ENCODE peak calls at places on chromosomes 4 and X, in ten cellular contexts. V, S, B, N, G, E, D, W, P and R are unnamed samples.

GRCh38 chr4:168601899-168602298 is 105.0 kb downstream of the PALLD start:
- DNase-seq in E (no peak), W (no peak), G (no peak), P (no peak), D (no peak), B (no peak), V (no peak), S (no peak), N (no peak), R (no peak)

GRCh38 chr4:89482248-89482647 is 174.6 kb upstream of the GPRIN3 start:
- DNase-seq in V (peak), G (peak), W (no peak), P (no peak), B (peak), E (no peak), D (peak), S (no peak), N (peak), R (peak)

GRCh38 chr4:87659247-87659931 is 9.3 kb downstream of the DMP1 start:
- DNase-seq in P (no peak), D (no peak), B (peak), W (peak), N (peak), G (no peak), S (no peak), E (no peak), V (peak), R (no peak)

GRCh38 chrX:115650916-115651315 is 89.9 kb downstream of the PLS3 start:
- DNase-seq in N (peak), D (peak), V (peak), W (no peak), E (no peak), P (no peak), G (peak), B (peak), S (peak), R (peak)

GRCh38 chrX:128518508-128518907 is 466.3 kb upstream of the ACTRT1 start:
- DNase-seq in B (peak), D (peak), S (no peak), P (no peak), W (no peak), E (no peak), G (peak), N (peak), V (peak), R (peak)

GRCh38 chr4:19729873-19730735 is 521.6 kb upstream of the SLIT2 start:
- DNase-seq in G (no peak), W (no peak), D (no peak), E (no peak), P (no peak), B (no peak), V (peak), N (peak), S (no peak), R (no peak)

GRCh38 chr4:154490589-154491340 is 834 bp downstream of the DCHS2 start:
- DNase-seq in N (no peak), D (no peak), P (peak), W (no peak), S (peak), B (peak), E (no peak), G (no peak), V (no peak), R (peak)

GRCh38 chr4:61605971-61606370 is 405.8 kb downstream of the ADGRL3 start:
- DNase-seq in B (no peak), P (no peak), N (no peak), W (no peak), S (no peak), D (no peak), G (no peak), E (no peak), V (no peak), R (no peak)

GRCh38 chr4:10635096-10635495 is 49.5 kb downstream of the CLNK start:
- DNase-seq in S (no peak), P (no peak), D (no peak), W (no peak), N (no peak), B (no peak), G (no peak), E (no peak), V (no peak), R (no peak)

GRCh38 chr4:39029752-39030694 is 2.2 kb downstream of the TMEM156 start:
- DNase-seq in P (no peak), E (no peak), S (no peak), B (no peak), V (no peak), W (no peak), N (peak), D (peak), G (no peak), R (no peak)
- TF ChIP-seq CTCF in P (no peak), E (no peak), S (no peak), B (no peak), V (no peak), W (no peak), N (peak), D (peak), G (no peak), R (no peak)

GRCh38 chr4:133152801-133153526 is 3.9 kb downstream of the PCDH10 start:
- DNase-seq in W (no peak), N (peak), S (no peak), P (no peak), G (no peak), V (no peak), B (peak), D (no peak), E (no peak), R (peak)
- H3K4me3 ChIP-seq in W (no peak), N (peak), S (no peak), P (no peak), G (no peak), V (no peak), B (peak), D (no peak), E (peak), R (peak)

GRCh38 chrX:131235768-131236167 is 53.3 kb downstream of the IGSF1 start:
- DNase-seq in P (no peak), E (no peak), B (no peak), G (no peak), N (no peak), S (no peak), D (no peak), V (no peak), W (no peak), R (no peak)

DNA sequence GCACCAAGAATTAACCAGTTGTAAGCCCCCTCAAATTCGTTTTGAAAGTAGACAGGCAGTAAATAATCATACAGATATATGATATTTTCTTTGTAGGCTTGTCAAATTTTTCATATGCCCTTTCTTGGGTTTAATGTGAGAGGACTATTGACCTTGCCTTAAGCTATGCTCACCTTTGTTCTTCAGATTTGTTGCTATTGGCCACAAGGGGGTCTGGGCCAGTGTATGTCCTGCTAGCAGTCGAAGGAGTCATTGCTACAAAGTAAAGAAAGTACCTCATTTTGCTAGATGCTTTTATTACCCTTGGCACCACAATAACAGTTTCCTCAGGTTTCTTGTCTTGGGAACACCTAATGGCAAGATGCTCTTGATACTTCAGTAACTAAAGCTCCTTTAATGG is 51.7 kb downstream of the IGSF1 start:
- DNase-seq in S (no peak), B (no peak), G (no peak), P (no peak), V (no peak), E (no peak), D (no peak), N (no peak), W (no peak), R (no peak)
- TF ChIP-seq CTCF in S (no peak), B (no peak), G (no peak), P (no peak), V (no peak), E (no peak), D (no peak), N (no peak), W (no peak), R (no peak)

DNA sequence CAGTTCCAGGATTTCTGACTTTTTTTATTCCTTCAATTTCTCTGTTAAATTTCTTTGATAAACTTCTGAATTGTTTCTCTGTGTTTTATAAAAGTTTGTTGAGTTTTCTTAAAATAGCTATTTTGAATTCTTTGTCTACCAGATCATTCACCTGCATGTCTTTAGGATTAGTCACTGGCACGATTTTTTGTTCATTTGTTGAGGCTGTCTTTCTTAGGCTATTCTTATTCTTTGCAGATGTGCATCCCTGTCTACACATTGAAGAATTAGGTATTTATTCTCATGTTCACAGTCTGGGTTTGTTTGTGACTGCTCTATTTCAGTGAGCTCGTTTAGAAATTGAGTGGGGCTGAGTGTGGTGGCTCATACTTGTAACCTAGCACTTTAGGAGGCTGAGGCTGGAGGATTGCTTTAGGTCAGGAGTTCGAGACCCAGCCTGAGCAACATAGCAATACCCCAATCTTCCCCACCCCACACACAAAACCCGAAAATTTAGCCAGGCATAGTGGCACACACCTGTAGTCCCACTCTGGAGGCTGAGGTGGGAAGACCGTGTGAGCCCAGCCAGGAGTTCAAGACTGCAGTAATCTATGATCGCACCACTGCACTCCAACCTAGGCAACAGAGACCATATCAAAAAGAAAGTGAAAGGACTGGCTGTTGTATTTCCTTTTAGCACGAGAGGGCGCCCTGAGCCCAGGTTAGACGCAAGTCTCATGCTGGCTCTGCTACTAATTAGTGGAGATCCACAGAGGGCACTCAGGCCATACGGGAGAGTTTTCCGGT is 42.0 kb downstream of the F8 start:
- DNase-seq in P (peak), W (no peak), N (peak), S (peak), D (peak), V (peak), B (peak), E (peak), G (peak), R (peak)
- H3K4me3 ChIP-seq in P (no peak), W (peak), N (peak), S (no peak), D (peak), V (peak), B (peak), E (peak), G (peak), R (no peak)

GRCh38 chr4:1376841-1377605 is 29.2 kb downstream of the NKX1-1 start:
- DNase-seq in V (no peak), D (no peak), P (peak), B (no peak), E (peak), S (no peak), N (no peak), G (no peak), W (no peak), R (no peak)
- TF ChIP-seq CTCF in V (no peak), D (no peak), P (no peak), B (no peak), E (no peak), S (no peak), N (no peak), G (no peak), W (no peak), R (no peak)

DNA sequence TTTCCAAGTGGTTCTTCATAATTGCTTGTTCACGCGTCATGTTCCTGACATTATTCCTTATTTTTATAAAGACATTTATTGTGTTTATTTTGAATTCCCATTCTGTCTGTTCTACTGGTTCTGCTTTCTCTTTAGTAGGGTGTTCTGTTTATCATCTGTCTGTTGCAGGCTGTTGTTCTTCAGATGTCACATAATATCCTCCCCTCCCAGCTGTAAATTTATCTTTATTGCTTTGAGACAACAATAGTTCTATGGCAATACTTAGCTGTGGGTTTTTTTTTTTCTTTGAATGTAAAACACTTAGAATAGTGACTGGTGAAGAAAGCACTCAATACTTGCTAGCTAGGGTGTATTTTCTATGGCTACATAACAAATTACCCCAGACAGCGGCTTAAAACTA is 63.6 kb upstream of the ENPEP start:
- DNase-seq in W (no peak), S (no peak), G (no peak), P (no peak), N (no peak), D (no peak), E (no peak), B (no peak), V (no peak), R (no peak)
- H3K4me3 ChIP-seq in W (peak), S (no peak), G (no peak), P (no peak), N (no peak), D (no peak), E (no peak), B (no peak), V (no peak), R (no peak)

DNA sequence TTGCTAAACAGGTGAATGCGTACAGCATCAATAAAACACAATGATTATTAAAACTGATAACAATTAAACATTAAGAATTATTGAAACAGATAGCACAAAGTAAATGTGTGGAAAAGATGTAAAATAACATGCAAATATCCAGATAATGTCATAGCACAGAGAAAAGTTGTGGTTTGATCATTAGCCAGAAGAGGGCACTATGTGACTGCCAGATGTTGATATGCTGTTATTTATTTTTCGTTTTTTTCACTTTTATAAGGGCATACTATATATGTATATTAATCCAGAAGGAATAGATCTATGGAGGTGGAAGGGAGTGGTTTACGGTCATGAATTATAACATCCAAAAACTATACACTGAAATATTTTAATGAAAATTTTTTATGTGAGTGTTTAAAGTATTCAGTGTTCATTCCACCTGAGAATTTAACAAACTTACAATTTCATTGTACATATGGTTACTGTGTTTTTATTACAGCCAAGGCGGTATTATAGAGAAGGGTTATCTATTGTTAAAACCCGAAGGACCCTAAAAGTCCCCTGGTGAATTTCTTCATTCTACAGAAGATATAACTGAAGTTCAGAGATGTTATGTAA is 211.9 kb upstream of the UGT8 start:
- DNase-seq in B (peak), S (no peak), D (peak), G (peak), W (no peak), E (no peak), V (peak), P (no peak), N (peak), R (peak)
- TF ChIP-seq CTCF in B (peak), S (peak), D (peak), G (peak), W (peak), E (peak), V (peak), P (peak), N (peak), R (peak)

DNA sequence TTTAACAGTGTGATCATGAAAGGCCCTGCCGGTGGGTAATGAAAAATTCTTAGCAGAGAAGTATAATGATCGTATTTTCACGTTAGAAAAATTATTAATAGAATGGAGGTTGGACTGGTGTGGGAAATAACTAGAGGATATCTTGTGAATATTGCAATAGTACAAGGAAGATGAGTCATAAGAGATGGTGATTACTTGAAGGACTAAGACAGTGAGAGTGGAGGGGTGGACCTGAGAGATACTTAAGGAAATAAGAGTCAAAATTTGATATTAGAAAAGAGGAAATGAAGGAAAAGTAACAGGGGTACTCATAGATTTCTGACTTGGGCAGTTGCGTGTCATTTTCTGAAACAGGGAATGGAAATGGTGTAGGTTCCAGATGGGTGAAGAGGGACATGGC is 1.8 kb upstream of the USP53 start:
- DNase-seq in S (no peak), P (no peak), G (no peak), E (no peak), V (peak), W (no peak), D (no peak), N (peak), B (no peak), R (no peak)
- H3K4me3 ChIP-seq in S (no peak), P (no peak), G (no peak), E (no peak), V (peak), W (no peak), D (no peak), N (no peak), B (no peak), R (no peak)